ENCODE peak calls at places on chromosomes 2 and 18, in four cellular contexts. K is K562, O is HepG2, V is GM12878. B is an unnamed sample.

GRCh38 chr2:221016551-221016950 is 555.6 kb downstream of the EPHA4 start:
- DNase-seq in K (no peak), O (no peak), V (no peak), B (no peak)

GRCh38 chr18:28916436-28916835 is 739.5 kb upstream of the CDH2 start:
- DNase-seq in K (no peak), O (no peak), V (no peak), B (no peak)

GRCh38 chr18:77108001-77108692 is 24.4 kb downstream of the MBP start:
- DNase-seq in K (no peak), O (no peak), V (no peak), B (no peak)

GRCh38 chr2:201320701-201321100 is 36.4 kb downstream of the FLACC1 start:
- DNase-seq in K (no peak), O (no peak), V (no peak), B (no peak)

GRCh38 chr2:109531896-109532727 is 81.7 kb downstream of the SEPTIN10 start:
- DNase-seq in K (no peak), O (no peak), V (no peak), B (no peak)

GRCh38 chr2:96608459-96609455 is 29.4 kb downstream of the KANSL3 start:
- DNase-seq in K (no peak), O (peak), V (peak), B (no peak)

GRCh38 chr18:518081-518480 is 17.6 kb upstream of the COLEC12 start:
- DNase-seq in K (no peak), O (no peak), V (no peak), B (no peak)

GRCh38 chr2:135066710-135067109 is 14.6 kb downstream of the RAB3GAP1 start:
- DNase-seq in K (no peak), O (no peak), V (no peak), B (no peak)

GRCh38 chr2:230418341-230419016 is 2.5 kb downstream of the SP100 start:
- DNase-seq in K (peak), O (no peak), V (no peak), B (no peak)

GRCh38 chr18:43563780-43564179 is 286.5 kb upstream of the SYT4 start:
- DNase-seq in K (no peak), O (peak), V (no peak), B (no peak)

GRCh38 chr18:21000667-21001066 is 110.9 kb downstream of the ROCK1 start:
- DNase-seq in K (no peak), O (no peak), V (no peak), B (no peak)

GRCh38 chr2:217755027-217755756 is 247.6 kb downstream of the TNS1 start:
- DNase-seq in K (no peak), O (no peak), V (no peak), B (no peak)

GRCh38 chr2:175111200-175111657 is 56.8 kb downstream of the ATF2 start:
- DNase-seq in K (peak), O (peak), V (peak), B (no peak)

GRCh38 chr2:57444731-57445414 is 601.7 kb upstream of the VRK2 start:
- DNase-seq in K (no peak), O (no peak), V (no peak), B (no peak)

GRCh38 chr2:10415048-10415447 is 33.1 kb downstream of the ODC1 start:
- DNase-seq in K (no peak), O (no peak), V (no peak), B (no peak)

GRCh38 chr2:240060977-240061591 is 7.8 kb upstream of the OR6B3 start:
- DNase-seq in K (peak), O (peak), V (no peak), B (no peak)

GRCh38 chr2:182142062-182142461 is 156.4 kb downstream of the PPP1R1C start:
- DNase-seq in K (no peak), O (no peak), V (no peak), B (no peak)

GRCh38 chr2:2512931-2513330 is 181.9 kb upstream of the MYT1L start:
- DNase-seq in K (no peak), O (no peak), V (no peak), B (no peak)

GRCh38 chr2:39164089-39164488 is 43.2 kb upstream of the SOS1 start:
- DNase-seq in K (no peak), O (no peak), V (no peak), B (no peak)

GRCh38 chr2:202001826-202002225 is 31.8 kb upstream of the FZD7 start:
- DNase-seq in K (no peak), O (no peak), V (no peak), B (no peak)

GRCh38 chr2:188303363-188304031 is 11.8 kb downstream of the GULP1 start:
- DNase-seq in K (no peak), O (no peak), V (no peak), B (no peak)

GRCh38 chr18:59047992-59048363 is 91.7 kb upstream of the SEC11C start:
- DNase-seq in K (no peak), O (no peak), V (no peak), B (no peak)

GRCh38 chr2:8851811-8852560 is 14.6 kb upstream of the KIDINS220 start:
- DNase-seq in K (peak), O (no peak), V (no peak), B (peak)

GRCh38 chr18:79374408-79375171 is 21.1 kb upstream of the NFATC1 start:
- DNase-seq in K (no peak), O (no peak), V (peak), B (no peak)

GRCh38 chr18:33159151-33159550 is 281.4 kb downstream of the CCDC178 start:
- DNase-seq in K (no peak), O (no peak), V (no peak), B (no peak)

GRCh38 chr18:74373428-74373827 is 57.8 kb downstream of the C18orf63 start:
- DNase-seq in K (no peak), O (no peak), V (no peak), B (no peak)

GRCh38 chr18:3485153-3486149 is 35.5 kb downstream of the TGIF1 start:
- DNase-seq in K (no peak), O (no peak), V (no peak), B (no peak)

GRCh38 chr18:56709463-56709862 is 58.3 kb downstream of the WDR7 start:
- DNase-seq in K (peak), O (peak), V (peak), B (no peak)

GRCh38 chr2:144083211-144083610 is 436.7 kb downstream of the ZEB2 start:
- DNase-seq in K (no peak), O (no peak), V (no peak), B (no peak)

GRCh38 chr18:32889620-32890593 is 117.1 kb upstream of the KLHL14 start:
- DNase-seq in K (no peak), O (no peak), V (no peak), B (peak)

GRCh38 chr2:17386771-17387170 is 131.5 kb downstream of the RAD51AP2 start:
- DNase-seq in K (no peak), O (no peak), V (no peak), B (no peak)

GRCh38 chr2:226122067-226122466 is 677.6 kb downstream of the IRS1 start:
- DNase-seq in K (no peak), O (no peak), V (no peak), B (no peak)

GRCh38 chr2:218405365-218406208 is 5.9 kb downstream of the CTDSP1 start:
- DNase-seq in K (no peak), O (no peak), V (no peak), B (peak)

GRCh38 chr2:240131941-240132650 is 4.0 kb downstream of the COPS9 start:
- DNase-seq in K (peak), O (no peak), V (no peak), B (peak)

GRCh38 chr18:77020561-77020960 is 112.0 kb downstream of the MBP start:
- DNase-seq in K (no peak), O (no peak), V (no peak), B (no peak)

GRCh38 chr2:10422732-10423399 is 25.3 kb downstream of the ODC1 start:
- DNase-seq in K (no peak), O (no peak), V (no peak), B (no peak)

GRCh38 chr2:163878718-163879117 is 142.9 kb upstream of the FIGN start:
- DNase-seq in K (peak), O (peak), V (no peak), B (peak)

GRCh38 chr2:237141556-237141955 is 55.9 kb downstream of the COPS8 start:
- DNase-seq in K (no peak), O (no peak), V (no peak), B (no peak)

GRCh38 chr2:184562532-184562931 is 35.8 kb upstream of the ZNF804A start:
- DNase-seq in K (no peak), O (no peak), V (no peak), B (no peak)

GRCh38 chr18:59823611-59824195 is 76.1 kb upstream of the PMAIP1 start:
- DNase-seq in K (peak), O (peak), V (no peak), B (peak)

GRCh38 chr2:186518291-186518690 is 32.2 kb downstream of the ZC3H15 start:
- DNase-seq in K (no peak), O (no peak), V (no peak), B (no peak)

GRCh38 chr2:186522538-186522937 is 36.5 kb downstream of the ZC3H15 start:
- DNase-seq in K (no peak), O (no peak), V (no peak), B (no peak)

GRCh38 chr2:186518945-186519344 is 32.9 kb downstream of the ZC3H15 start:
- DNase-seq in K (no peak), O (no peak), V (no peak), B (no peak)

GRCh38 chr2:186526281-186526680 is 40.2 kb downstream of the ZC3H15 start:
- DNase-seq in K (no peak), O (no peak), V (no peak), B (no peak)

DNA sequence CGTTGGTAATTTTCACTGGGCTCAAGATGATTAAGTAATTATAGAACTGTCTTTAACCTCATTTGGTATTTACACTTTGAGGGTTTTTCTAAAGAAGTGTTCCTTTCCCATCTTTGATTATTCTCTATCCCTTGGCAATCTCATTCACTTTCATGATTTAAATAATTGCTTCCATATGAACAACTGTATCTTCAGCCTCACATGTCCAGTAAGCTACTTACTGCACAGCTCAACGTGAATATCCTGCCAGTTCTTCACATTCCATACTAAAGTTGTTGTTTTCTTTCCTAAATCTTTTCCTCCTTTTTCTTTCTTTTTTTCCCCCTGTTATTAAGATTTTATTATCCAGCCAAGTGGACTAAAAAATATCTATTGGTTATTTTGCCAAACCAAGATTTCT is 37.7 kb downstream of the ZC3H15 start:
- DNase-seq in K (no peak), O (no peak), V (no peak), B (no peak)
- TF ChIP-seq ETV6 in K (no peak), O (no peak), V (no peak), B (no peak)

DNA sequence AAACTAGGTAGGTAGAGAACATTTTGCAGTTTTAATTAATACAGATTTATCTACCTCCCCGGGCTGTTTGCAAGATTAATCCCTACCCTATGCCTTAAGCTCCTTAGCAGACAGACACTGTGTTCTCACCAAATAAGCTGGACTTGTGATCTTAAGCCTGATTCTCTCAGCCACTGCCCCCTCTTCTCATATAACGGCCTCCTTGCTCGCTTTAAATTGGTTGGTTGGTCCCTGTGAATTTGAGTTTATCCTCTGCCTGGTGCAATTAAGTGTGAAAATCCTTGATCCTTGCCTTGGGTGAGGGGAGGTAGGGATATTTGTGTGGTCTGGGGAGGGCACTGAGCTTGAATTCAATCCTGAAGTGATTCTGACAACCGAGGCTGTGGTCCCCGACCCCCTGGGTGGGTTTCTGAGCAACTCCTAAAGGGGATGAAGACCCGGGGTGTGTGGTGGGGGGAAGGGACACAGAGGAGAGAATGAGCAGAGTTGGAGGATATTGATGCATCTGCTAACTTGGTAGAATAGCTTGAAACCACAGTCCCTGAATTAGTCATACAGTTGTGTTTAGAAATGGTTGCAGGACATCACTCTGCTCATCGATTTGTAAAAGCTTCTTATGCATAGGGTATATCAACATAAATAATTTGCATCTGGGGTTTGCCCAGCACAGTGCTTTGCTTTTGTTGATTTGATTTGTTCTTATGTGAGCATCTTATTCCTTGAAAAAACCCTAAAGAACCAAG is 36.9 kb upstream of the NCKAP5 start:
- DNase-seq in K (no peak), O (no peak), V (no peak), B (no peak)
- TF ChIP-seq ETV6 in K (no peak), O (no peak), V (no peak), B (no peak)

GRCh38 chr2:105380432-105381118 is 18.3 kb downstream of the FHL2 start:
- DNase-seq in K (no peak), O (no peak), V (no peak), B (no peak)
- TF ChIP-seq ETV6 in K (no peak), O (no peak), V (no peak), B (no peak)

DNA sequence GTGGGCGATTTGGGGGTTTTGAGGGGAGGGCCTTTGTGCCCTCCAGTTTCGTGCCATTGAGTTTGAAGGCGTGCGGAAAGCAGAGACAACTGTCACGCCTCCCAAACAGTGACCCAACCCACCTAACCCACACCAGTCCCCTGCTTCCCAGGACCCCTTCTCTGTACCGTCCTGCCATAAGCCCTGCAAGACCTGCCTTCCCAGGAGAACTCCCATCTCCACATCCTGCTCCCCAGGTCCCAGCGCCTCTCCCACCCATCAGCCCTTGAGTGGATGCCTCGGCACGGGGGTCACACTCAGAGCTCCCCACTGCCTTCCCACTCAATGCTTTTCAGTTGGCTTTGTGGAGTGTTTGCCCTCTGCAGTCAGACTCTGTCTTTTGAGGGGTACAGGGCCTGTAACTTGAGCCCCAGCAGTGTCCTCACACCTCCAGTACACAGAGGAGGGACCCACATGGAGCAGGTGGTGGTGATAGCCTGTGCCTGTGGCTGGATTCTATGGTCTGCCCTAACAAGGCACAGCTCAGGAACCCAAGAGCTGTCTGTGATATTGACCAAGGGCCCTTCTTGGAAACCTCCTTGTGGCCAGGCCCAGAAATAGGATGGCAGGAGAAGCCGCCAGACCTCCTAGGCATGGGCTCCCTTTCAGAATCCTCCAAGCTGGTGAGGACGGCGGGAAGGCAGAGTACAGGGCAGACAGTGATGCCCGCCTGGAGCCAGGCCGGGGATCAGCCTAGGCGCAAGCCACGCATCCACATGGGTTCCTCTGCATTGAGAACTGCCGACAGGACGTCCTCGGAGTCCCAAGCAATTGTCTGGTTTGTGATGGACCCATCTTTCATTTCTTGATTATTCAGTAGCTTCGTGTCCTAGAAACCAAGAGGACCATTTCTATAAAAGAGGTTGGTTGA is 44.4 kb upstream of the SMAD7 start:
- DNase-seq in K (no peak), O (no peak), V (no peak), B (no peak)
- TF ChIP-seq ETV6 in K (no peak), O (no peak), V (no peak), B (no peak)

GRCh38 chr2:72148975-72149555 is 1.4 kb upstream of the CYP26B1 start:
- DNase-seq in K (peak), O (no peak), V (no peak), B (peak)
- TF ChIP-seq ETV6 in K (no peak), O (no peak), V (no peak), B (no peak)

DNA sequence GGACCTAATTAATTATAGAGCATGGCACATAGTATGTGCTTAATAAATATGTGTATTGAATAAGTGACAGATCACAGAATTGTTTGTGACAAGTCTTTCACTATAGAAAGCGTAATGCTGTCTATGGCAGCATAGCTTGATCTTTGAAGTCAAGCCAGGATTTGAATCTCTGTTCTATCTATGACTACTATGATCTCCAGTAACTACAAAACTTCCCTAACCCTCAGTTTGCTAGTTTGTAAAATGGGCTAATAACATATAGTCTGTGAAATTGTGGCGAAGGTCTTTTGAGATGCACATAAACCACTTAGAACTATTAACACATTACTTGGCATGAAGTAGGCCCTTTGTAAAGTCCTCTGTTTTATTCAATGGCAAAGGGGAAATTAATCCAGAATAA is 4.0 kb upstream of the FHL2 start:
- DNase-seq in K (no peak), O (no peak), V (no peak), B (no peak)
- TF ChIP-seq ETV6 in K (no peak), O (no peak), V (no peak), B (no peak)

DNA sequence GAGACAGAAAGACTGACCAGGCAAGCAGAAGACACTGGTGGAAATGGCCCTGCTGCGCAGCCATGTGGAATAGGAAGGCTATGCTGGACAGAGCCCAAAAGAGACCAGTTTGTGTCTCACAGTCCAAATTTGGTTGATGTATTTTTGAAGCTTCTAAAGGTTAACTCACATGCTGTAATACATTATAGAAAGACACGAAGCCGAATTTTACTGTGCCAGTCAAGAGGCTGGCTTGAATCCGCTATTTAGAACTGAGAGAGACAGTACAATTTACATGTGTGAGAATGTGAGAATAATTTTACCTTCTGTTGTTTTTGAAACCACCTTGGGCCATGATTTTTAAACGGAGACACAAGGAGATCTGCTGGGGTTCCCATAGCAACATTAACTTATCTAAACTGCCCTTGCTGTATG is 113.6 kb downstream of the METTL8 start:
- DNase-seq in K (no peak), O (no peak), V (peak), B (no peak)
- TF ChIP-seq ETV6 in K (no peak), O (no peak), V (peak), B (no peak)

B was measured in WTC11.